ENCODE peak calls at places on chromosomes 7 and 10, in nine cellular contexts. One of them, this sample, is unnamed.
A peak's percentile ranks its signal among the peaks of the same experiment; 100 is the strongest.

GRCh38 chr7:100430450-100431285 is 1.0 kb downstream of the MEPCE start:
- DNase-seq in nucleus accumbens: no peak
- DNase-seq in heart right ventricle: no peak
- DNase-seq in sciatic nerve: no peak
- DNase-seq in ascending aorta: peak; percentile 68
- DNase-seq in GM23248: peak; percentile 55
- DNase-seq in activated T-cell treated with anti-CD3 and anti-CD28 coated beads for 4 hours: peak; percentile 39
- DNase-seq in GM19239: no peak
- DNase-seq in stimulated activated CD8-positive, alpha-beta memory T cell treated with anti-CD3 and anti-CD28 coated beads, Interleukin-2, amount 100 ng/mL, for 48 hours: no peak
- DNase-seq in this sample: no peak

GRCh38 chr10:79068203-79068561 is 584 bp upstream of the ZMIZ1 start:
- DNase-seq in nucleus accumbens: no peak
- DNase-seq in heart right ventricle: peak; percentile 41
- DNase-seq in sciatic nerve: no peak
- DNase-seq in ascending aorta: no peak
- DNase-seq in GM23248: peak; percentile 55
- DNase-seq in activated T-cell treated with anti-CD3 and anti-CD28 coated beads for 4 hours: peak; percentile 21
- DNase-seq in GM19239: no peak
- DNase-seq in stimulated activated CD8-positive, alpha-beta memory T cell treated with anti-CD3 and anti-CD28 coated beads, Interleukin-2, amount 100 ng/mL, for 48 hours: peak; percentile 17
- DNase-seq in this sample: no peak

GRCh38 chr7:110894111-110894510 is 196.8 kb upstream of the LRRN3 start:
- DNase-seq in nucleus accumbens: no peak
- DNase-seq in heart right ventricle: no peak
- DNase-seq in sciatic nerve: no peak
- DNase-seq in ascending aorta: no peak
- DNase-seq in GM23248: no peak
- DNase-seq in activated T-cell treated with anti-CD3 and anti-CD28 coated beads for 4 hours: no peak
- DNase-seq in GM19239: no peak
- DNase-seq in stimulated activated CD8-positive, alpha-beta memory T cell treated with anti-CD3 and anti-CD28 coated beads, Interleukin-2, amount 100 ng/mL, for 48 hours: no peak
- DNase-seq in this sample: no peak

GRCh38 chr7:33807779-33808482 is 97.4 kb upstream of the BMPER start:
- DNase-seq in nucleus accumbens: no peak
- DNase-seq in heart right ventricle: no peak
- DNase-seq in sciatic nerve: no peak
- DNase-seq in ascending aorta: no peak
- DNase-seq in GM23248: peak; percentile 97
- DNase-seq in activated T-cell treated with anti-CD3 and anti-CD28 coated beads for 4 hours: no peak
- DNase-seq in GM19239: no peak
- DNase-seq in stimulated activated CD8-positive, alpha-beta memory T cell treated with anti-CD3 and anti-CD28 coated beads, Interleukin-2, amount 100 ng/mL, for 48 hours: peak; percentile 2
- DNase-seq in this sample: peak; percentile 46

GRCh38 chr10:12960431-12960898 is 41.0 kb downstream of the CCDC3 start:
- DNase-seq in nucleus accumbens: no peak
- DNase-seq in heart right ventricle: no peak
- DNase-seq in sciatic nerve: no peak
- DNase-seq in ascending aorta: peak; percentile 73
- DNase-seq in GM23248: no peak
- DNase-seq in activated T-cell treated with anti-CD3 and anti-CD28 coated beads for 4 hours: no peak
- DNase-seq in GM19239: no peak
- DNase-seq in stimulated activated CD8-positive, alpha-beta memory T cell treated with anti-CD3 and anti-CD28 coated beads, Interleukin-2, amount 100 ng/mL, for 48 hours: no peak
- DNase-seq in this sample: no peak

GRCh38 chr10:58642283-58642682 is 129.6 kb downstream of the BICC1 start:
- DNase-seq in nucleus accumbens: no peak
- DNase-seq in heart right ventricle: no peak
- DNase-seq in sciatic nerve: no peak
- DNase-seq in ascending aorta: no peak
- DNase-seq in GM23248: peak; percentile 92
- DNase-seq in activated T-cell treated with anti-CD3 and anti-CD28 coated beads for 4 hours: no peak
- DNase-seq in GM19239: no peak
- DNase-seq in stimulated activated CD8-positive, alpha-beta memory T cell treated with anti-CD3 and anti-CD28 coated beads, Interleukin-2, amount 100 ng/mL, for 48 hours: no peak
- DNase-seq in this sample: no peak

GRCh38 chr7:129851174-129851573 is 101.6 kb downstream of the UBE2H start:
- DNase-seq in nucleus accumbens: no peak
- DNase-seq in heart right ventricle: no peak
- DNase-seq in sciatic nerve: no peak
- DNase-seq in ascending aorta: no peak
- DNase-seq in GM23248: no peak
- DNase-seq in activated T-cell treated with anti-CD3 and anti-CD28 coated beads for 4 hours: no peak
- DNase-seq in GM19239: no peak
- DNase-seq in stimulated activated CD8-positive, alpha-beta memory T cell treated with anti-CD3 and anti-CD28 coated beads, Interleukin-2, amount 100 ng/mL, for 48 hours: no peak
- DNase-seq in this sample: no peak

GRCh38 chr7:98930921-98931320 is 52.6 kb downstream of the TRRAP start:
- DNase-seq in nucleus accumbens: no peak
- DNase-seq in heart right ventricle: no peak
- DNase-seq in sciatic nerve: no peak
- DNase-seq in ascending aorta: no peak
- DNase-seq in GM23248: peak; percentile 9
- DNase-seq in activated T-cell treated with anti-CD3 and anti-CD28 coated beads for 4 hours: peak; percentile 4
- DNase-seq in GM19239: no peak
- DNase-seq in stimulated activated CD8-positive, alpha-beta memory T cell treated with anti-CD3 and anti-CD28 coated beads, Interleukin-2, amount 100 ng/mL, for 48 hours: no peak
- DNase-seq in this sample: no peak

GRCh38 chr10:86654411-86655172 is at the start of gene OPN4:
- DNase-seq in nucleus accumbens: no peak
- DNase-seq in heart right ventricle: no peak
- DNase-seq in sciatic nerve: peak; percentile 44
- DNase-seq in ascending aorta: no peak
- DNase-seq in GM23248: no peak
- DNase-seq in activated T-cell treated with anti-CD3 and anti-CD28 coated beads for 4 hours: no peak
- DNase-seq in GM19239: no peak
- DNase-seq in stimulated activated CD8-positive, alpha-beta memory T cell treated with anti-CD3 and anti-CD28 coated beads, Interleukin-2, amount 100 ng/mL, for 48 hours: no peak
- DNase-seq in this sample: no peak

GRCh38 chr7:66326501-66327180 is 121.5 kb downstream of the TPST1 start:
- DNase-seq in nucleus accumbens: no peak
- DNase-seq in heart right ventricle: no peak
- DNase-seq in sciatic nerve: no peak
- DNase-seq in ascending aorta: no peak
- DNase-seq in GM23248: peak; percentile 63
- DNase-seq in activated T-cell treated with anti-CD3 and anti-CD28 coated beads for 4 hours: no peak
- DNase-seq in GM19239: no peak
- DNase-seq in stimulated activated CD8-positive, alpha-beta memory T cell treated with anti-CD3 and anti-CD28 coated beads, Interleukin-2, amount 100 ng/mL, for 48 hours: no peak
- DNase-seq in this sample: no peak

GRCh38 chr7:28125381-28126046 is 55.1 kb downstream of the JAZF1 start:
- DNase-seq in nucleus accumbens: no peak
- DNase-seq in heart right ventricle: no peak
- DNase-seq in sciatic nerve: peak; percentile 68
- DNase-seq in ascending aorta: no peak
- DNase-seq in GM23248: peak; percentile 38
- DNase-seq in activated T-cell treated with anti-CD3 and anti-CD28 coated beads for 4 hours: no peak
- DNase-seq in GM19239: no peak
- DNase-seq in stimulated activated CD8-positive, alpha-beta memory T cell treated with anti-CD3 and anti-CD28 coated beads, Interleukin-2, amount 100 ng/mL, for 48 hours: no peak
- DNase-seq in this sample: no peak

GRCh38 chr10:129096340-129096984 is 370.6 kb upstream of the MGMT start:
- DNase-seq in nucleus accumbens: no peak
- DNase-seq in heart right ventricle: peak; percentile 21
- DNase-seq in sciatic nerve: no peak
- DNase-seq in ascending aorta: peak; percentile 79
- DNase-seq in GM23248: peak; percentile 83
- DNase-seq in activated T-cell treated with anti-CD3 and anti-CD28 coated beads for 4 hours: no peak
- DNase-seq in GM19239: no peak
- DNase-seq in stimulated activated CD8-positive, alpha-beta memory T cell treated with anti-CD3 and anti-CD28 coated beads, Interleukin-2, amount 100 ng/mL, for 48 hours: no peak
- DNase-seq in this sample: no peak

GRCh38 chr10:5284311-5285057 is 80.3 kb upstream of the UCN3 start:
- DNase-seq in nucleus accumbens: no peak
- DNase-seq in heart right ventricle: no peak
- DNase-seq in sciatic nerve: no peak
- DNase-seq in ascending aorta: no peak
- DNase-seq in GM23248: peak; percentile 79
- DNase-seq in activated T-cell treated with anti-CD3 and anti-CD28 coated beads for 4 hours: no peak
- DNase-seq in GM19239: no peak
- DNase-seq in stimulated activated CD8-positive, alpha-beta memory T cell treated with anti-CD3 and anti-CD28 coated beads, Interleukin-2, amount 100 ng/mL, for 48 hours: no peak
- DNase-seq in this sample: no peak

GRCh38 chr7:91034459-91035368 is 229.5 kb upstream of the FZD1 start:
- DNase-seq in nucleus accumbens: no peak
- DNase-seq in heart right ventricle: peak; percentile 65
- DNase-seq in sciatic nerve: peak; percentile 72
- DNase-seq in ascending aorta: peak; percentile 72
- DNase-seq in GM23248: peak; percentile 70
- DNase-seq in activated T-cell treated with anti-CD3 and anti-CD28 coated beads for 4 hours: no peak
- DNase-seq in GM19239: no peak
- DNase-seq in stimulated activated CD8-positive, alpha-beta memory T cell treated with anti-CD3 and anti-CD28 coated beads, Interleukin-2, amount 100 ng/mL, for 48 hours: peak; percentile 2
- DNase-seq in this sample: peak; percentile 74

GRCh38 chr10:116567335-116567734 is 21.6 kb downstream of the PNLIP start:
- DNase-seq in nucleus accumbens: no peak
- DNase-seq in heart right ventricle: no peak
- DNase-seq in sciatic nerve: no peak
- DNase-seq in ascending aorta: no peak
- DNase-seq in GM23248: no peak
- DNase-seq in activated T-cell treated with anti-CD3 and anti-CD28 coated beads for 4 hours: no peak
- DNase-seq in GM19239: no peak
- DNase-seq in stimulated activated CD8-positive, alpha-beta memory T cell treated with anti-CD3 and anti-CD28 coated beads, Interleukin-2, amount 100 ng/mL, for 48 hours: no peak
- DNase-seq in this sample: no peak

GRCh38 chr7:38686888-38687287 is 55.7 kb upstream of the AMPH start:
- DNase-seq in nucleus accumbens: no peak
- DNase-seq in heart right ventricle: no peak
- DNase-seq in sciatic nerve: no peak
- DNase-seq in ascending aorta: no peak
- DNase-seq in GM23248: no peak
- DNase-seq in activated T-cell treated with anti-CD3 and anti-CD28 coated beads for 4 hours: no peak
- DNase-seq in GM19239: no peak
- DNase-seq in stimulated activated CD8-positive, alpha-beta memory T cell treated with anti-CD3 and anti-CD28 coated beads, Interleukin-2, amount 100 ng/mL, for 48 hours: no peak
- DNase-seq in this sample: no peak

GRCh38 chr10:79223346-79224048 is 123.8 kb upstream of the PPIF start:
- DNase-seq in nucleus accumbens: no peak
- DNase-seq in heart right ventricle: peak; percentile 86
- DNase-seq in sciatic nerve: no peak
- DNase-seq in ascending aorta: no peak
- DNase-seq in GM23248: no peak
- DNase-seq in activated T-cell treated with anti-CD3 and anti-CD28 coated beads for 4 hours: no peak
- DNase-seq in GM19239: no peak
- DNase-seq in stimulated activated CD8-positive, alpha-beta memory T cell treated with anti-CD3 and anti-CD28 coated beads, Interleukin-2, amount 100 ng/mL, for 48 hours: no peak
- DNase-seq in this sample: no peak

GRCh38 chr7:108613147-108613948 is 43.7 kb downstream of the DNAJB9 start:
- DNase-seq in nucleus accumbens: no peak
- DNase-seq in heart right ventricle: no peak
- DNase-seq in sciatic nerve: no peak
- DNase-seq in ascending aorta: no peak
- DNase-seq in GM23248: peak; percentile 56
- DNase-seq in activated T-cell treated with anti-CD3 and anti-CD28 coated beads for 4 hours: no peak
- DNase-seq in GM19239: peak; percentile 8
- DNase-seq in stimulated activated CD8-positive, alpha-beta memory T cell treated with anti-CD3 and anti-CD28 coated beads, Interleukin-2, amount 100 ng/mL, for 48 hours: no peak
- DNase-seq in this sample: no peak

GRCh38 chr10:102564209-102564834 is 60.5 kb downstream of the SUFU start:
- DNase-seq in nucleus accumbens: no peak
- DNase-seq in heart right ventricle: no peak
- DNase-seq in sciatic nerve: no peak
- DNase-seq in ascending aorta: no peak
- DNase-seq in GM23248: no peak
- DNase-seq in activated T-cell treated with anti-CD3 and anti-CD28 coated beads for 4 hours: no peak
- DNase-seq in GM19239: no peak
- DNase-seq in stimulated activated CD8-positive, alpha-beta memory T cell treated with anti-CD3 and anti-CD28 coated beads, Interleukin-2, amount 100 ng/mL, for 48 hours: no peak
- DNase-seq in this sample: no peak

GRCh38 chr10:101043356-101043707 is 12.3 kb downstream of the SFXN3 start:
- DNase-seq in nucleus accumbens: no peak
- DNase-seq in heart right ventricle: no peak
- DNase-seq in sciatic nerve: no peak
- DNase-seq in ascending aorta: no peak
- DNase-seq in GM23248: peak; percentile 46
- DNase-seq in activated T-cell treated with anti-CD3 and anti-CD28 coated beads for 4 hours: no peak
- DNase-seq in GM19239: no peak
- DNase-seq in stimulated activated CD8-positive, alpha-beta memory T cell treated with anti-CD3 and anti-CD28 coated beads, Interleukin-2, amount 100 ng/mL, for 48 hours: no peak
- DNase-seq in this sample: no peak

GRCh38 chr7:95427123-95427522 is 7.7 kb downstream of the PON2 start:
- DNase-seq in nucleus accumbens: peak; percentile 23
- DNase-seq in heart right ventricle: no peak
- DNase-seq in sciatic nerve: no peak
- DNase-seq in ascending aorta: no peak
- DNase-seq in GM23248: no peak
- DNase-seq in activated T-cell treated with anti-CD3 and anti-CD28 coated beads for 4 hours: no peak
- DNase-seq in GM19239: no peak
- DNase-seq in stimulated activated CD8-positive, alpha-beta memory T cell treated with anti-CD3 and anti-CD28 coated beads, Interleukin-2, amount 100 ng/mL, for 48 hours: no peak
- DNase-seq in this sample: no peak

GRCh38 chr7:106110238-106110560 is 1.9 kb downstream of the SYPL1 start:
- DNase-seq in nucleus accumbens: no peak
- DNase-seq in heart right ventricle: no peak
- DNase-seq in sciatic nerve: no peak
- DNase-seq in ascending aorta: no peak
- DNase-seq in GM23248: peak; percentile 40
- DNase-seq in activated T-cell treated with anti-CD3 and anti-CD28 coated beads for 4 hours: no peak
- DNase-seq in GM19239: no peak
- DNase-seq in stimulated activated CD8-positive, alpha-beta memory T cell treated with anti-CD3 and anti-CD28 coated beads, Interleukin-2, amount 100 ng/mL, for 48 hours: no peak
- DNase-seq in this sample: no peak

GRCh38 chr7:134737561-134738353 is 41.7 kb upstream of the CALD1 start:
- DNase-seq in nucleus accumbens: no peak
- DNase-seq in heart right ventricle: no peak
- DNase-seq in sciatic nerve: no peak
- DNase-seq in ascending aorta: no peak
- DNase-seq in GM23248: peak; percentile 98
- DNase-seq in activated T-cell treated with anti-CD3 and anti-CD28 coated beads for 4 hours: no peak
- DNase-seq in GM19239: no peak
- DNase-seq in stimulated activated CD8-positive, alpha-beta memory T cell treated with anti-CD3 and anti-CD28 coated beads, Interleukin-2, amount 100 ng/mL, for 48 hours: peak; percentile 8
- DNase-seq in this sample: no peak

GRCh38 chr7:38428040-38428439 is 154.6 kb upstream of the TARP start:
- DNase-seq in nucleus accumbens: no peak
- DNase-seq in heart right ventricle: peak; percentile 17
- DNase-seq in sciatic nerve: no peak
- DNase-seq in ascending aorta: no peak
- DNase-seq in GM23248: peak; percentile 20
- DNase-seq in activated T-cell treated with anti-CD3 and anti-CD28 coated beads for 4 hours: no peak
- DNase-seq in GM19239: no peak
- DNase-seq in stimulated activated CD8-positive, alpha-beta memory T cell treated with anti-CD3 and anti-CD28 coated beads, Interleukin-2, amount 100 ng/mL, for 48 hours: no peak
- DNase-seq in this sample: no peak

GRCh38 chr7:86814980-86815379 is 171.3 kb downstream of the GRM3 start:
- DNase-seq in nucleus accumbens: no peak
- DNase-seq in heart right ventricle: no peak
- DNase-seq in sciatic nerve: no peak
- DNase-seq in ascending aorta: no peak
- DNase-seq in GM23248: peak; percentile 26
- DNase-seq in activated T-cell treated with anti-CD3 and anti-CD28 coated beads for 4 hours: no peak
- DNase-seq in GM19239: no peak
- DNase-seq in stimulated activated CD8-positive, alpha-beta memory T cell treated with anti-CD3 and anti-CD28 coated beads, Interleukin-2, amount 100 ng/mL, for 48 hours: no peak
- DNase-seq in this sample: no peak

GRCh38 chr10:78654047-78654590 is 414.6 kb upstream of the ZMIZ1 start:
- DNase-seq in nucleus accumbens: no peak
- DNase-seq in heart right ventricle: no peak
- DNase-seq in sciatic nerve: no peak
- DNase-seq in ascending aorta: no peak
- DNase-seq in GM23248: no peak
- DNase-seq in activated T-cell treated with anti-CD3 and anti-CD28 coated beads for 4 hours: no peak
- DNase-seq in GM19239: no peak
- DNase-seq in stimulated activated CD8-positive, alpha-beta memory T cell treated with anti-CD3 and anti-CD28 coated beads, Interleukin-2, amount 100 ng/mL, for 48 hours: no peak
- DNase-seq in this sample: no peak

GRCh38 chr7:36045275-36045674 is 107.8 kb upstream of the EEPD1 start:
- DNase-seq in nucleus accumbens: no peak
- DNase-seq in heart right ventricle: no peak
- DNase-seq in sciatic nerve: no peak
- DNase-seq in ascending aorta: no peak
- DNase-seq in GM23248: peak; percentile 37
- DNase-seq in activated T-cell treated with anti-CD3 and anti-CD28 coated beads for 4 hours: no peak
- DNase-seq in GM19239: no peak
- DNase-seq in stimulated activated CD8-positive, alpha-beta memory T cell treated with anti-CD3 and anti-CD28 coated beads, Interleukin-2, amount 100 ng/mL, for 48 hours: no peak
- DNase-seq in this sample: no peak

GRCh38 chr10:13270877-13271551 is 28.9 kb downstream of the PHYH start:
- DNase-seq in nucleus accumbens: no peak
- DNase-seq in heart right ventricle: no peak
- DNase-seq in sciatic nerve: no peak
- DNase-seq in ascending aorta: no peak
- DNase-seq in GM23248: peak; percentile 78
- DNase-seq in activated T-cell treated with anti-CD3 and anti-CD28 coated beads for 4 hours: no peak
- DNase-seq in GM19239: no peak
- DNase-seq in stimulated activated CD8-positive, alpha-beta memory T cell treated with anti-CD3 and anti-CD28 coated beads, Interleukin-2, amount 100 ng/mL, for 48 hours: no peak
- DNase-seq in this sample: no peak

GRCh38 chr7:117157121-117157870 is 165.6 kb downstream of the WNT2 start:
- DNase-seq in nucleus accumbens: no peak
- DNase-seq in heart right ventricle: peak; percentile 40
- DNase-seq in sciatic nerve: peak; percentile 63
- DNase-seq in ascending aorta: peak; percentile 82
- DNase-seq in GM23248: peak; percentile 96
- DNase-seq in activated T-cell treated with anti-CD3 and anti-CD28 coated beads for 4 hours: no peak
- DNase-seq in GM19239: no peak
- DNase-seq in stimulated activated CD8-positive, alpha-beta memory T cell treated with anti-CD3 and anti-CD28 coated beads, Interleukin-2, amount 100 ng/mL, for 48 hours: no peak
- DNase-seq in this sample: no peak

GRCh38 chr7:47669178-47669878 is 87.4 kb upstream of the TNS3 start:
- DNase-seq in nucleus accumbens: no peak
- DNase-seq in heart right ventricle: peak; percentile 69
- DNase-seq in sciatic nerve: peak; percentile 75
- DNase-seq in ascending aorta: peak; percentile 92
- DNase-seq in GM23248: peak; percentile 96
- DNase-seq in activated T-cell treated with anti-CD3 and anti-CD28 coated beads for 4 hours: no peak
- DNase-seq in GM19239: peak; percentile 69
- DNase-seq in stimulated activated CD8-positive, alpha-beta memory T cell treated with anti-CD3 and anti-CD28 coated beads, Interleukin-2, amount 100 ng/mL, for 48 hours: no peak
- DNase-seq in this sample: no peak

GRCh38 chr10:58393317-58393716 is 8.1 kb downstream of the TFAM start:
- DNase-seq in nucleus accumbens: no peak
- DNase-seq in heart right ventricle: no peak
- DNase-seq in sciatic nerve: no peak
- DNase-seq in ascending aorta: no peak
- DNase-seq in GM23248: peak; percentile 16
- DNase-seq in activated T-cell treated with anti-CD3 and anti-CD28 coated beads for 4 hours: no peak
- DNase-seq in GM19239: no peak
- DNase-seq in stimulated activated CD8-positive, alpha-beta memory T cell treated with anti-CD3 and anti-CD28 coated beads, Interleukin-2, amount 100 ng/mL, for 48 hours: no peak
- DNase-seq in this sample: no peak